ENCODE peak calls at places on chromosomes 5 and 9, in nine cellular contexts. One of them, this sample, is unnamed.

GRCh38 chr5:53917095-53917494 is 356.7 kb downstream of the NDUFS4 start:
- DNase-seq in Kasumi-1: no peak
- DNase-seq in ACHN: peak
- DNase-seq in non-pigmented ciliary epithelial cell: no peak
- DNase-seq in A172: peak
- DNase-seq in epithelial cell of esophagus: peak
- DNase-seq in HTR-8/SVneo: peak
- DNase-seq in NB4: no peak
- DNase-seq in left colon: no peak
- DNase-seq in this sample: no peak

GRCh38 chr5:9395736-9396135 is 150.1 kb downstream of the SEMA5A start:
- DNase-seq in Kasumi-1: no peak
- DNase-seq in ACHN: no peak
- DNase-seq in non-pigmented ciliary epithelial cell: no peak
- DNase-seq in A172: no peak
- DNase-seq in epithelial cell of esophagus: no peak
- DNase-seq in HTR-8/SVneo: no peak
- DNase-seq in NB4: no peak
- DNase-seq in left colon: no peak
- DNase-seq in this sample: no peak

GRCh38 chr5:129781594-129781993 is 33.7 kb downstream of the MINAR2 start:
- DNase-seq in Kasumi-1: no peak
- DNase-seq in ACHN: no peak
- DNase-seq in non-pigmented ciliary epithelial cell: no peak
- DNase-seq in A172: no peak
- DNase-seq in epithelial cell of esophagus: no peak
- DNase-seq in HTR-8/SVneo: no peak
- DNase-seq in NB4: no peak
- DNase-seq in left colon: no peak
- DNase-seq in this sample: no peak

GRCh38 chr5:13997514-13997913 is 53.0 kb upstream of the DNAH5 start:
- DNase-seq in Kasumi-1: no peak
- DNase-seq in ACHN: no peak
- DNase-seq in non-pigmented ciliary epithelial cell: no peak
- DNase-seq in A172: no peak
- DNase-seq in epithelial cell of esophagus: no peak
- DNase-seq in HTR-8/SVneo: no peak
- DNase-seq in NB4: no peak
- DNase-seq in left colon: no peak
- DNase-seq in this sample: no peak

GRCh38 chr5:126419102-126419501 is 4.1 kb upstream of the GRAMD2B start:
- DNase-seq in Kasumi-1: no peak
- DNase-seq in ACHN: no peak
- DNase-seq in non-pigmented ciliary epithelial cell: no peak
- DNase-seq in A172: no peak
- DNase-seq in epithelial cell of esophagus: no peak
- DNase-seq in HTR-8/SVneo: no peak
- DNase-seq in NB4: no peak
- DNase-seq in left colon: no peak
- DNase-seq in this sample: no peak

GRCh38 chr9:34123682-34124081 is 2.8 kb downstream of the DCAF12 start:
- DNase-seq in Kasumi-1: peak
- DNase-seq in ACHN: no peak
- DNase-seq in non-pigmented ciliary epithelial cell: no peak
- DNase-seq in A172: no peak
- DNase-seq in epithelial cell of esophagus: no peak
- DNase-seq in HTR-8/SVneo: no peak
- DNase-seq in NB4: peak
- DNase-seq in left colon: peak
- DNase-seq in this sample: no peak

GRCh38 chr9:113484258-113484730 is 20.8 kb downstream of the RGS3 start:
- DNase-seq in Kasumi-1: no peak
- DNase-seq in ACHN: no peak
- DNase-seq in non-pigmented ciliary epithelial cell: no peak
- DNase-seq in A172: peak
- DNase-seq in epithelial cell of esophagus: no peak
- DNase-seq in HTR-8/SVneo: no peak
- DNase-seq in NB4: no peak
- DNase-seq in left colon: peak
- DNase-seq in this sample: no peak

GRCh38 chr9:101165131-101165530 is 136.6 kb downstream of the PLPPR1 start:
- DNase-seq in Kasumi-1: no peak
- DNase-seq in ACHN: no peak
- DNase-seq in non-pigmented ciliary epithelial cell: no peak
- DNase-seq in A172: no peak
- DNase-seq in epithelial cell of esophagus: no peak
- DNase-seq in HTR-8/SVneo: no peak
- DNase-seq in NB4: no peak
- DNase-seq in left colon: no peak
- DNase-seq in this sample: no peak

GRCh38 chr5:10734832-10735231 is 26.2 kb downstream of the DAP start:
- DNase-seq in Kasumi-1: no peak
- DNase-seq in ACHN: no peak
- DNase-seq in non-pigmented ciliary epithelial cell: no peak
- DNase-seq in A172: no peak
- DNase-seq in epithelial cell of esophagus: no peak
- DNase-seq in HTR-8/SVneo: no peak
- DNase-seq in NB4: no peak
- DNase-seq in left colon: no peak
- DNase-seq in this sample: no peak

GRCh38 chr5:71938886-71939285 is 168.4 kb upstream of the MAP1B start:
- DNase-seq in Kasumi-1: no peak
- DNase-seq in ACHN: peak
- DNase-seq in non-pigmented ciliary epithelial cell: no peak
- DNase-seq in A172: peak
- DNase-seq in epithelial cell of esophagus: peak
- DNase-seq in HTR-8/SVneo: no peak
- DNase-seq in NB4: no peak
- DNase-seq in left colon: peak
- DNase-seq in this sample: no peak

GRCh38 chr5:151174612-151175101 is 17.1 kb upstream of the ANXA6 start:
- DNase-seq in Kasumi-1: no peak
- DNase-seq in ACHN: no peak
- DNase-seq in non-pigmented ciliary epithelial cell: no peak
- DNase-seq in A172: no peak
- DNase-seq in epithelial cell of esophagus: no peak
- DNase-seq in HTR-8/SVneo: no peak
- DNase-seq in NB4: no peak
- DNase-seq in left colon: no peak
- DNase-seq in this sample: no peak

GRCh38 chr9:18905883-18906649 is 126.9 kb downstream of the SAXO1 start:
- DNase-seq in Kasumi-1: no peak
- DNase-seq in ACHN: no peak
- DNase-seq in non-pigmented ciliary epithelial cell: peak
- DNase-seq in A172: peak
- DNase-seq in epithelial cell of esophagus: no peak
- DNase-seq in HTR-8/SVneo: no peak
- DNase-seq in NB4: peak
- DNase-seq in left colon: no peak
- DNase-seq in this sample: no peak

This sample was measured in H1.